ENCODE peak calls at places on chromosomes 11 and 22, in six cellular contexts. N is Calu3, A is endodermal cell, J is ovary, B is lung, G is astrocyte of the spinal cord. X is an unnamed sample.

GRCh38 chr22:48334971-48335370 is 1492.7 kb downstream of the BRD1 start:
- DNase-seq in N (no peak), A (no peak), J (no peak), B (no peak), G (no peak), X (no peak)

GRCh38 chr11:126072141-126072741 is 9.6 kb upstream of the CDON start:
- DNase-seq in N (peak), A (no peak), J (no peak), B (no peak), G (peak), X (no peak)

GRCh38 chr11:12377106-12377823 is at the start of gene PARVA:
- DNase-seq in N (peak), A (peak), J (peak), B (peak), G (peak), X (no peak)

GRCh38 chr11:64590763-64591221 is at the start of gene SLC22A12:
- DNase-seq in N (no peak), A (no peak), J (no peak), B (no peak), G (no peak), X (no peak)

GRCh38 chr11:92941676-92942571 is 27.5 kb upstream of the MTNR1B start:
- DNase-seq in N (peak), A (no peak), J (no peak), B (no peak), G (peak), X (no peak)

GRCh38 chr11:95516786-95517185 is 272.8 kb downstream of the FAM76B start:
- DNase-seq in N (no peak), A (no peak), J (no peak), B (no peak), G (no peak), X (no peak)

GRCh38 chr11:125345706-125346561 is 150.1 kb downstream of the FEZ1 start:
- DNase-seq in N (peak), A (peak), J (peak), B (peak), G (peak), X (peak)

GRCh38 chr11:118434123-118434552 is 2.2 kb upstream of the KMT2A start:
- DNase-seq in N (no peak), A (no peak), J (no peak), B (no peak), G (peak), X (no peak)

GRCh38 chr22:49321477-49322055 is 506.1 kb downstream of the BRD1 start:
- DNase-seq in N (no peak), A (peak), J (no peak), B (no peak), G (no peak), X (no peak)

GRCh38 chr11:85752890-85753581 is 57.9 kb downstream of the SYTL2 start:
- DNase-seq in N (no peak), A (no peak), J (no peak), B (no peak), G (no peak), X (no peak)

GRCh38 chr11:64359712-64360402 is 895 bp downstream of the RPS6KA4 start:
- DNase-seq in N (no peak), A (peak), J (no peak), B (no peak), G (no peak), X (no peak)

GRCh38 chr22:24046024-24046423 is 34.9 kb downstream of the CABIN1 start:
- DNase-seq in N (no peak), A (no peak), J (no peak), B (no peak), G (no peak), X (no peak)
- TF ChIP-seq CTCF in N (no peak), A (no peak), J (no peak), B (no peak), G (no peak), X (no peak)

GRCh38 chr11:41845066-41845465 is 385.6 kb upstream of the LRRC4C start:
- DNase-seq in N (no peak), A (no peak), J (no peak), B (no peak), G (no peak), X (no peak)
- TF ChIP-seq CTCF in N (no peak), A (peak), J (no peak), B (no peak), G (no peak), X (no peak)

GRCh38 chr22:30424471-30425326 is 869 bp upstream of the MTFP1 start:
- DNase-seq in N (peak), A (peak), J (no peak), B (no peak), G (no peak), X (no peak)
- TF ChIP-seq CTCF in N (no peak), A (peak), J (peak), B (no peak), G (no peak), X (no peak)

GRCh38 chr22:26174280-26174679 is 5.0 kb downstream of the SEZ6L start:
- DNase-seq in N (no peak), A (peak), J (no peak), B (no peak), G (no peak), X (no peak)

GRCh38 chr22:26169312-26170111 is at the start of gene SEZ6L:
- DNase-seq in N (no peak), A (peak), J (peak), B (no peak), G (no peak), X (peak)

GRCh38 chr22:26170795-26171194 is 1.5 kb downstream of the SEZ6L start:
- DNase-seq in N (no peak), A (peak), J (peak), B (no peak), G (no peak), X (no peak)

GRCh38 chr22:26170112-26170492 is 840 bp downstream of the SEZ6L start:
- DNase-seq in N (no peak), A (peak), J (no peak), B (no peak), G (no peak), X (no peak)

GRCh38 chr22:26172389-26172990 is 3.2 kb downstream of the SEZ6L start:
- DNase-seq in N (peak), A (peak), J (no peak), B (no peak), G (peak), X (no peak)
- TF ChIP-seq CTCF in N (peak), A (peak), J (no peak), B (peak), G (peak), X (peak)

DNA sequence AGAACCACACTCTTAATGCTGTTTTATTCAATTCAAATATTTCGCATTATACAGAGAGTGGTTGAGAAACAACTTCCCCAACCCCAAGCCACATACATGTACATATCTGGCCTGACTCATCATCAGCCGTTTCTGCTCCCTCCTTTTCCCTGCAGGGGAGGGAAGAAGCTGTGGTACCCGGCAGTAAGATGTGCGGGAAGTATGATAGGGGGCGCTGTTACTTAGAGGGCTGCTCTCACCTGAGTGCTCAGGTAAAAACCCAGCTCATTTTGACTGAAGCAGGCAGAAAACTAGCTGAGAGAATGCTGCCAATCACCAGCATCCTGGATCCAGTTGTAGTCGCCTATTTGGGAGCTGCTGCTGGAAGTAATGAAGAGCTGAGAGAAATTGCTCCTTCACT is 85.6 kb downstream of the NELL1 start:
- DNase-seq in N (no peak), A (peak), J (no peak), B (no peak), G (no peak), X (no peak)
- TF ChIP-seq CTCF in N (no peak), A (peak), J (no peak), B (no peak), G (no peak), X (no peak)

DNA sequence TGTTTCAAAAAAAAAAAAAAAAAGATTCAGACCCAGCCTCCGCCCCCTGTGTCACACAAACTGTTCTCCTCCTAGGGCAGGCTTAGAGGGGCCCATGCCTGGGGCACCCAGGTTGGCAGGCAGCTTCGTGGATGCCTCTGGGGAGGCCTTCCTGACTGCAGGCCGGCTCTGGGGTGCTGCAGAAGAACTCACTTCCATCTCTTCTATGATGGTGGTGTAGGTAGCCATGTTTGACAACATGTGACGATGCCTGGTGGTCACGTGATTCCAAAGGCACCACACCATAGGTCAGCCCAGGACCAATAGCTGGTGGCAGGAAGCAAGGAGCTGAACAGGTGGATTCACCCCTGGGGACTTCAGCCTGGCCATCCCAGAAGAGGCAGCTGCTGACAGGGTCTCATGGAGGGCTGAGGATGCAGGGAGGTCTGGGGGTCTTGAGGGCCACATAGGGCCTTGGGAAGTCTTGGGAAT is 24.1 kb upstream of the CELSR1 start:
- DNase-seq in N (no peak), A (peak), J (no peak), B (no peak), G (no peak), X (no peak)
- TF ChIP-seq CTCF in N (no peak), A (no peak), J (no peak), B (no peak), G (no peak), X (no peak)